ENCODE peak calls at places on chromosome 16, in seven cellular contexts. One of them, this sample, is unnamed.

GRCh38 chr16:83137894-83138293 is 511.1 kb downstream of the CDH13 start:
- DNase-seq in OCI-LY7: no peak
- DNase-seq in lower lobe of right lung: no peak
- DNase-seq in NCI-H345: no peak
- DNase-seq in midbrain: no peak
- DNase-seq in lung: no peak
- DNase-seq in RWPE1: no peak
- DNase-seq in this sample: no peak

GRCh38 chr16:58063377-58064076 is 38.0 kb downstream of the MMP15 start:
- DNase-seq in OCI-LY7: no peak
- DNase-seq in lower lobe of right lung: no peak
- DNase-seq in NCI-H345: no peak
- DNase-seq in midbrain: no peak
- DNase-seq in lung: no peak
- DNase-seq in RWPE1: no peak
- DNase-seq in this sample: no peak

GRCh38 chr16:89144681-89145080 is 26.9 kb upstream of the CDH15 start:
- DNase-seq in OCI-LY7: no peak
- DNase-seq in lower lobe of right lung: peak; percentile 21
- DNase-seq in NCI-H345: no peak
- DNase-seq in midbrain: no peak
- DNase-seq in lung: no peak
- DNase-seq in RWPE1: no peak
- DNase-seq in this sample: peak; percentile 38

GRCh38 chr16:828891-829290 is 28.4 kb upstream of the GNG13 start:
- DNase-seq in OCI-LY7: no peak
- DNase-seq in lower lobe of right lung: no peak
- DNase-seq in NCI-H345: no peak
- DNase-seq in midbrain: no peak
- DNase-seq in lung: no peak
- DNase-seq in RWPE1: no peak
- DNase-seq in this sample: peak; percentile 78

GRCh38 chr16:68737730-68738590 is 868 bp downstream of the CDH1 start:
- DNase-seq in OCI-LY7: no peak
- DNase-seq in lower lobe of right lung: peak; percentile 81
- DNase-seq in NCI-H345: peak; percentile 37
- DNase-seq in midbrain: no peak
- DNase-seq in lung: peak; percentile 65
- DNase-seq in RWPE1: peak; percentile 65
- DNase-seq in this sample: no peak

GRCh38 chr16:84924339-84925091 is 86.8 kb downstream of the ZDHHC7 start:
- DNase-seq in OCI-LY7: peak; percentile 20
- DNase-seq in lower lobe of right lung: no peak
- DNase-seq in NCI-H345: no peak
- DNase-seq in midbrain: no peak
- DNase-seq in lung: no peak
- DNase-seq in RWPE1: no peak
- DNase-seq in this sample: no peak

GRCh38 chr16:82735176-82735575 is 108.4 kb downstream of the CDH13 start:
- DNase-seq in OCI-LY7: no peak
- DNase-seq in lower lobe of right lung: no peak
- DNase-seq in NCI-H345: no peak
- DNase-seq in midbrain: no peak
- DNase-seq in lung: no peak
- DNase-seq in RWPE1: no peak
- DNase-seq in this sample: no peak

GRCh38 chr16:4891886-4892216 is 44.6 kb downstream of the UBN1 start:
- DNase-seq in OCI-LY7: no peak
- DNase-seq in lower lobe of right lung: no peak
- DNase-seq in NCI-H345: no peak
- DNase-seq in midbrain: no peak
- DNase-seq in lung: no peak
- DNase-seq in RWPE1: no peak
- DNase-seq in this sample: no peak